ENCODE peak calls at places on chromosomes 1 and 21, in five cellular contexts. K is uterus, P is suprapubic skin, E is heart left ventricle, H is stomach. Y is an unnamed sample.

GRCh38 chr1:89710498-89711139 is 77.7 kb downstream of the LRRC8C start:
- DNase-seq in E (no peak), H (no peak), K (no peak), P (no peak), Y (no peak)

GRCh38 chr1:207579436-207579799 is 65.5 kb upstream of the CR1L start:
- DNase-seq in H (peak), E (no peak), K (no peak), P (no peak), Y (no peak)

GRCh38 chr1:234961468-234962339 is 166.9 kb downstream of the TOMM20 start:
- DNase-seq in E (no peak), P (peak), H (no peak), K (no peak), Y (peak)

GRCh38 chr1:35675773-35676172 is 34.4 kb upstream of the PSMB2 start:
- DNase-seq in E (no peak), P (no peak), K (no peak), H (no peak), Y (no peak)

GRCh38 chr1:102851616-102852015 is 256.7 kb downstream of the COL11A1 start:
- DNase-seq in P (no peak), E (no peak), K (no peak), H (no peak), Y (no peak)

GRCh38 chr1:27960762-27961645 is 1.2 kb downstream of the XKR8 start:
- DNase-seq in P (no peak), E (no peak), K (no peak), H (no peak), Y (peak)

GRCh38 chr1:161082996-161083742 is 6.2 kb downstream of the NECTIN4 start:
- DNase-seq in P (peak), E (peak), K (no peak), H (peak), Y (peak)

GRCh38 chr1:51518033-51518729 is 885 bp downstream of the EPS15 start:
- DNase-seq in E (peak), H (peak), K (peak), P (peak), Y (no peak)

GRCh38 chr1:6831368-6831767 is 46.1 kb downstream of the CAMTA1 start:
- DNase-seq in P (no peak), K (no peak), H (no peak), E (no peak), Y (no peak)

GRCh38 chr1:86914998-86915736 is 732 bp downstream of the HS2ST1 start:
- DNase-seq in K (peak), H (peak), P (peak), E (peak), Y (no peak)

GRCh38 chr1:42221952-42222606 is 57.5 kb upstream of the GUCA2A start:
- DNase-seq in P (no peak), E (no peak), H (no peak), K (no peak), Y (no peak)

GRCh38 chr1:240998441-240999015 is 358.5 kb downstream of the RGS7 start:
- DNase-seq in K (no peak), E (no peak), H (no peak), P (no peak), Y (no peak)

GRCh38 chr1:26690157-26690556 is 5.7 kb upstream of the ARID1A start:
- DNase-seq in K (no peak), H (no peak), P (no peak), E (no peak), Y (no peak)

GRCh38 chr1:20216574-20216973 is 30.3 kb upstream of the PLA2G2C start:
- DNase-seq in P (no peak), E (no peak), K (no peak), H (no peak), Y (no peak)

GRCh38 chr21:38293765-38294164 is 37.0 kb downstream of the KCNJ15 start:
- DNase-seq in K (no peak), E (no peak), P (no peak), H (peak), Y (no peak)

GRCh38 chr1:71695084-71695483 is 587.3 kb downstream of the NEGR1 start:
- DNase-seq in P (no peak), H (no peak), K (no peak), E (no peak), Y (no peak)

GRCh38 chr1:71693581-71693980 is 588.8 kb downstream of the NEGR1 start:
- DNase-seq in K (no peak), P (no peak), E (no peak), H (no peak), Y (no peak)

GRCh38 chr1:71698186-71698585 is 584.2 kb downstream of the NEGR1 start:
- DNase-seq in P (no peak), E (no peak), H (no peak), K (no peak), Y (no peak)

DNA sequence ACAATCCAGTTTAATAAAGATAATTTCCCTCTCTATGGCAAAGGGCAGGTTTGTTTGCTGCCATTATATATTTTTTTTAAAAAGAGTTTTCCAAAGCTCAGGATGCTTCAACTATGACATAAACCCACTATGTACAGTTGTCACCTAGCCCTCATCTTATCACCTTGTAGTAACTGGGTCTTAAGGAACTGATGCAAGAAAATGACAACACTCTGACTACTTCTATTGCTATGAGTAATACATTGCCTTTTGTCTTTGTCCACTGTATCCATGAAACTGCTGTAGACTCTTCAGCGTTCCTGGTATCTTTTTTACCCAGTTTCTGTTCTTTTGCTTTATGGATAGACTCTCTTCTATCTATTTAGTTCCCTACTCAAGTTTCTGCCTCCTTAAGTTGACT is 586.5 kb downstream of the NEGR1 start:
- DNase-seq in E (no peak), P (no peak), K (no peak), H (no peak), Y (no peak)
- H3K27ac ChIP-seq in E (no peak), P (no peak), K (no peak), H (no peak), Y (no peak)

DNA sequence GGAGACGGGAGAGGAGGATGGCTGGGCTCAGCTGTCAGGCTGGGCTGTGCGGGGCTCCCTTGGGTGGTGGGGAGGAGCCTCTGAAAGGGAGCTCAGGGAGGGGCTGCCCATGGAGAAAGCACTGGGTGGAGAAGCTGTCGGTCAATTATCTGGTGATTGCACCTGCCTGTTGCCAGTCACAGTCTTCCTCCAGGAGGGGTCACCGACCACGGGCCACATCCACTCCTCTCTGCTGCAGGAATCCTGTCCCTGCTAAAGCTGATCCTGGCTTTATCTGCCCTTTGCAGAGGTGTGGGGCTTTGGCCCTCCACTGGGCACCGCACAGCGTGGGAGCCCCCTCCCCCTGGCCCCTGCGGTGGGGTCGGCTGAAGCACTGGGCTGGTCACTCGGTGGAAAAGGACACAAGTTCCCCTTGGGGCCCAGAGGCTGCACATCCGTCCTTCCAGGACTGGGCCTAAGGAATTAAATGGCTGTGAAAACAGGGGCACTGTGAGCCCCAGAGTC is 21.8 kb upstream of the COL18A1 start:
- DNase-seq in K (peak), H (no peak), E (peak), P (no peak), Y (no peak)
- TF ChIP-seq CTCF in K (no peak), H (no peak), E (no peak), P (no peak), Y (no peak)

GRCh38 chr1:114152211-114153050 is 1.2 kb downstream of the SYT6 start:
- DNase-seq in P (no peak), K (peak), H (peak), E (peak), Y (no peak)
- H3K4me3 ChIP-seq in P (peak), K (no peak), H (peak), E (peak), Y (peak)

DNA sequence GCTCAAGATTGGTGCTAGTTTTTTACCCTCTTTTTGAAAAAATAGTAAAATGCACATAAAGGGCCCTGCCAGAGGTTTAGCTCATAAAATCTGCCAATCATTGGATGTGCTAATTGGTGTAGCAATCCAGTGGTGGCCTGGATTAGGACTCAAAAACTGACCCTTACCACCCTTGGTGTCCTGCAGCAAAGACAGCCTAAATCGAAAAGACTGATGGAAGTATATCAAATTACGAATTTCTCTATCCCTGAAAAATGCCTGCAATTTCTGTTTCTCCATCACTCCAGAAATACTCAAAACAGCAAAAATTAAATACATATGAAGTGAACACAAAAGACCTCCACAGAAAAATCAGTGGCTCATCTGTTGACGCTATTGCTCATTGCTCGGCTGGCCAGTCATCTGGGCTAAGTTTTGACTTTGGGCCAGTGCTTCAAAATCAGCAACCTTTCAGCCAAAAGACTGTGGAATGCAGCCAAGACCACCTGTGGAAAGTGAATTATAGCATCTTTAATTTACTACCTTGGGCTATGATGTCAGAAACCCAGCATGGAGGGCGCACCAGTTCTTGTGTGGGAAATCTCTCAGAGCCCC is 30.0 kb downstream of the WLS start:
- DNase-seq in K (no peak), P (no peak), H (no peak), E (no peak), Y (no peak)
- H3K27ac ChIP-seq in K (no peak), P (no peak), H (no peak), E (no peak), Y (no peak)

DNA sequence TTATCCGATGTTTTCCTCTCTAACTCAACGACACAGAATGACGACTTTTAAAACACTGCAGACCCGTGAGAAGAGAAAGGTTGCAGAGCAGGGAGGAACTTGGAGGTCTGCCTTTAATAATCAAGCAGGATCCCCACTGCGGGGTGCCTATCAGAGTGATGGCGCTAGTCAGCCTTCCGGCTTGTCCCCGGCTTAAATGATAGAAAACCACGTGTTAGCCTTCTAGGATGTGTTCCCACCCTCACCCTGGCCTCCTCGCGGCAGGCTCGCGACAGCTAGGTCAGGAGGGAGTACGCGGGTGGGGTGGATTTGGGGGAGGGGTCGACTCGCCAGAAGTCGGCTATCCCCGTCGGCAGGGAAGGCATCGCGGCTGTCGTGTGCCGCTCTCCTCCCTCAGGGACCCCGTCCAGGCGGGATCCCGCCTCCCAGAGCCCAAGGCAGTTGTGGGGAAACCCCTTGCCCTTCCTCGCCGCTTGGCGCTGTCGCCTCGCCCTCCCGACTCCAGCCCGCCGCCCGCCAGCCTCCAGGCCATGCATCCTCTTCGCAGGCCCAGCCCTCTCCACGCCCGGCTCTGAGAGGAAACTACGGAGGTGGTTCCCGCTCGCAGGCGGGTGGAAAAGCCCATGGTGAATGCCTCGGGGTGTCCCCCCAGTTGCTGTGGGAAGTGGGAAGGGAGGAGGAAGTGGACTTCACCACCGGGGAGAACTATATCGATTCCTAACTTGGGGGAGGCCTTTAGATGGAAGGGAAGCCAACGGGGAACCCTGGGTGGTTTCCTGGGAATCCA is 1.1 kb upstream of the SMG7 start:
- DNase-seq in K (peak), P (peak), H (peak), E (peak), Y (peak)
- TF ChIP-seq CTCF in K (no peak), P (no peak), H (no peak), E (no peak), Y (no peak)

GRCh38 chr1:157137773-157138219 is 399 bp downstream of the ETV3 start:
- DNase-seq in P (no peak), E (peak), H (no peak), K (no peak), Y (no peak)
- H3K4me3 ChIP-seq in P (peak), E (peak), H (peak), K (peak), Y (peak)

DNA sequence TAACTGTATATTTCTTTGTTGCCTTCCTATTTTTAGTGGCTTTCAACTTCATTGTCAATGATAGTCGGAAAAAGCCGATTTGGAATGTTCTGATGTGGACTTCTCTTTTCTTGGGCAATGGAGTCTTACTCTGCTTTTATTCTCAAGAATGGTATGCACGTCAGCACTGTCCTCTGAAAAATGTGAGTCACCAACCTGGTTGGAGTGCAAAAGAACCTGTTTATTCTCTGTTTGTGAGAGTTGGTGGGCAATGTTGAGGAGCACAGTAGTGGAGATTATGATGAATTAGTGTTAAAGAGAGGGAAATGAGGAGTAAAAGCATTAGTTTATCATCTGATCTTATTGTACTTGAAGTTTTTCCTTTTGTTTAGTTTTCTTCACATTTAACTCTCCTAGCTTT is 14.5 kb upstream of the AXDND1 start:
- DNase-seq in E (no peak), P (no peak), K (no peak), H (no peak), Y (no peak)
- H3K27ac ChIP-seq in E (no peak), P (no peak), K (no peak), H (no peak), Y (no peak)

GRCh38 chr1:65623895-65624294 is 168.8 kb upstream of the PDE4B start:
- DNase-seq in E (no peak), H (no peak), K (no peak), P (no peak), Y (no peak)
- TF ChIP-seq CTCF in E (no peak), H (no peak), K (no peak), P (no peak), Y (no peak)

Y was measured in ascending aorta.